ENCODE peak calls at places on chromosomes 13 and 19, in four cellular contexts. One of them, this sample, is unnamed. For H3K9me3, the result is how much of the 10 kb centered on the place peaks cover.

GRCh38 chr13:73945371-73945770 is 188.8 kb downstream of the KLF12 start:
- DNase-seq in GM23248: peak
- DNase-seq in endothelial cell of umbilical vein: no peak
- DNase-seq in fibroblast of lung: no peak
- DNase-seq in this sample: no peak

GRCh38 chr13:75368167-75368566 is 113.8 kb downstream of the TBC1D4 start:
- DNase-seq in GM23248: peak
- DNase-seq in endothelial cell of umbilical vein: peak
- DNase-seq in fibroblast of lung: peak
- DNase-seq in this sample: no peak

GRCh38 chr13:114135731-114136171 is 3.3 kb upstream of the RASA3 start:
- DNase-seq in GM23248: no peak
- DNase-seq in endothelial cell of umbilical vein: no peak
- DNase-seq in fibroblast of lung: peak
- DNase-seq in this sample: peak

GRCh38 chr13:114234645-114235421 is at the start of gene CDC16:
- DNase-seq in GM23248: peak
- DNase-seq in endothelial cell of umbilical vein: peak
- DNase-seq in fibroblast of lung: peak
- DNase-seq in this sample: peak

GRCh38 chr19:46426506-46427162 is 2.1 kb downstream of the PNMA8C start:
- DNase-seq in GM23248: peak
- DNase-seq in endothelial cell of umbilical vein: peak
- DNase-seq in fibroblast of lung: peak
- DNase-seq in this sample: peak

GRCh38 chr13:47306991-47307390 is 410.1 kb upstream of the HTR2A start:
- DNase-seq in GM23248: no peak
- DNase-seq in endothelial cell of umbilical vein: no peak
- DNase-seq in fibroblast of lung: no peak
- DNase-seq in this sample: no peak

GRCh38 chr13:101465877-101466276 is 13.4 kb downstream of the ITGBL1 start:
- DNase-seq in GM23248: peak
- DNase-seq in endothelial cell of umbilical vein: peak
- DNase-seq in fibroblast of lung: peak
- DNase-seq in this sample: no peak

GRCh38 chr13:114046447-114046846 is 72.6 kb upstream of the C13orf46 start:
- DNase-seq in GM23248: no peak
- DNase-seq in endothelial cell of umbilical vein: no peak
- DNase-seq in fibroblast of lung: no peak
- DNase-seq in this sample: no peak

GRCh38 chr13:30004204-30004603 is 153.8 kb upstream of the UBL3 start:
- DNase-seq in GM23248: peak
- DNase-seq in endothelial cell of umbilical vein: no peak
- DNase-seq in fibroblast of lung: no peak
- DNase-seq in this sample: no peak

GRCh38 chr19:35908010-35908441 is at the start of gene TYROBP:
- DNase-seq in GM23248: no peak
- DNase-seq in endothelial cell of umbilical vein: no peak
- DNase-seq in fibroblast of lung: no peak
- DNase-seq in this sample: peak

GRCh38 chr19:44530777-44531176 is 1.3 kb upstream of the CEACAM20 start:
- DNase-seq in GM23248: peak
- DNase-seq in endothelial cell of umbilical vein: peak
- DNase-seq in fibroblast of lung: peak
- DNase-seq in this sample: peak

GRCh38 chr13:28730762-28731161 is 12.0 kb upstream of the SLC46A3 start:
- DNase-seq in GM23248: no peak
- DNase-seq in endothelial cell of umbilical vein: no peak
- DNase-seq in fibroblast of lung: no peak
- DNase-seq in this sample: no peak

GRCh38 chr13:89287381-89287780 is 1616.2 kb downstream of the SLITRK5 start:
- DNase-seq in GM23248: no peak
- DNase-seq in endothelial cell of umbilical vein: no peak
- DNase-seq in fibroblast of lung: no peak
- DNase-seq in this sample: peak

GRCh38 chr13:18951412-18951811 is 230.2 kb downstream of the TUBA3C start:
- DNase-seq in GM23248: no peak
- DNase-seq in endothelial cell of umbilical vein: no peak
- DNase-seq in fibroblast of lung: no peak
- DNase-seq in this sample: peak

GRCh38 chr19:8334458-8335342 is 8.4 kb downstream of the KANK3 start:
- DNase-seq in GM23248: peak
- DNase-seq in endothelial cell of umbilical vein: peak
- DNase-seq in fibroblast of lung: peak
- DNase-seq in this sample: no peak

GRCh38 chr13:112245179-112245724 is 130.9 kb upstream of the SPACA7 start:
- DNase-seq in GM23248: no peak
- DNase-seq in endothelial cell of umbilical vein: no peak
- DNase-seq in fibroblast of lung: no peak
- DNase-seq in this sample: peak

GRCh38 chr13:73870970-73871935 is 263.0 kb downstream of the KLF12 start:
- DNase-seq in GM23248: peak
- DNase-seq in endothelial cell of umbilical vein: peak
- DNase-seq in fibroblast of lung: peak
- DNase-seq in this sample: peak

GRCh38 chr13:74641586-74641985 is 507.4 kb upstream of the KLF12 start:
- DNase-seq in GM23248: peak
- DNase-seq in endothelial cell of umbilical vein: no peak
- DNase-seq in fibroblast of lung: peak
- DNase-seq in this sample: no peak

GRCh38 chr19:58217607-58218391 is 10.9 kb upstream of the ZNF544 start:
- DNase-seq in GM23248: no peak
- DNase-seq in endothelial cell of umbilical vein: no peak
- DNase-seq in fibroblast of lung: no peak
- DNase-seq in this sample: no peak

GRCh38 chr19:58209577-58209976 is 19.1 kb upstream of the ZNF544 start:
- DNase-seq in GM23248: no peak
- DNase-seq in endothelial cell of umbilical vein: no peak
- DNase-seq in fibroblast of lung: no peak
- DNase-seq in this sample: no peak

GRCh38 chr19:58217069-58217481 is 11.6 kb upstream of the ZNF544 start:
- DNase-seq in GM23248: no peak
- DNase-seq in endothelial cell of umbilical vein: no peak
- DNase-seq in fibroblast of lung: no peak
- DNase-seq in this sample: no peak

GRCh38 chr19:58212336-58213074 is 16.2 kb upstream of the ZNF544 start:
- DNase-seq in GM23248: peak
- DNase-seq in endothelial cell of umbilical vein: no peak
- DNase-seq in fibroblast of lung: no peak
- DNase-seq in this sample: no peak

DNA sequence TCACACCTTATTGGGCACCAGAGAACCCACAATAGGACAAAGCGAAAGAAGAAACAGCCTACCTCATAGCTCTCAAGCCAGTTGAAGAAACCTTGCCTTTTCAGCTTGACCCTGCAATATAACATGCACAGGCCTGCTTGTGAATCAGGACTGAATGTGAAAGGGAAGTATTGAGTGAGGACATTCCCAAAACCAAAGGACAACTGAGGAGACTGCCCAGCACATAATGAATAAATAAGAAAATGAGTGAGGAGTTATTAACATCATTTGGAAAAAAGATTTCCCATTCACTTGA is 15.7 kb upstream of the ZNF544 start:
- DNase-seq in GM23248: no peak
- DNase-seq in endothelial cell of umbilical vein: no peak
- DNase-seq in fibroblast of lung: no peak
- DNase-seq in this sample: no peak
- H3K9me3 ChIP-seq in GM23248: under half
- H3K9me3 ChIP-seq in endothelial cell of umbilical vein: under half
- H3K9me3 ChIP-seq in fibroblast of lung: under half
- H3K9me3 ChIP-seq in this sample: half or more

GRCh38 chr19:16497042-16497441 is 848 bp downstream of the C19orf44 start:
- DNase-seq in GM23248: peak
- DNase-seq in endothelial cell of umbilical vein: no peak
- DNase-seq in fibroblast of lung: no peak
- DNase-seq in this sample: no peak
- H3K9ac ChIP-seq in GM23248: peak
- H3K9ac ChIP-seq in endothelial cell of umbilical vein: no peak
- H3K9ac ChIP-seq in fibroblast of lung: no peak
- H3K9ac ChIP-seq in this sample: no peak

GRCh38 chr19:23222998-23223652 is 27.1 kb downstream of the ZNF724 start:
- DNase-seq in GM23248: no peak
- DNase-seq in endothelial cell of umbilical vein: no peak
- DNase-seq in fibroblast of lung: no peak
- DNase-seq in this sample: no peak
- H3K9me3 ChIP-seq in GM23248: under half
- H3K9me3 ChIP-seq in endothelial cell of umbilical vein: under half
- H3K9me3 ChIP-seq in fibroblast of lung: under half
- H3K9me3 ChIP-seq in this sample: under half

GRCh38 chr19:4338441-4339350 is at the start of gene STAP2:
- DNase-seq in GM23248: no peak
- DNase-seq in endothelial cell of umbilical vein: peak
- DNase-seq in fibroblast of lung: no peak
- DNase-seq in this sample: peak
- H3K9ac ChIP-seq in GM23248: peak
- H3K9ac ChIP-seq in endothelial cell of umbilical vein: peak
- H3K9ac ChIP-seq in fibroblast of lung: peak
- H3K9ac ChIP-seq in this sample: peak

GRCh38 chr19:53652476-53652875 is 20.7 kb downstream of the DPRX start:
- DNase-seq in GM23248: no peak
- DNase-seq in endothelial cell of umbilical vein: no peak
- DNase-seq in fibroblast of lung: no peak
- DNase-seq in this sample: no peak
- H3K9me3 ChIP-seq in GM23248: under half
- H3K9me3 ChIP-seq in endothelial cell of umbilical vein: under half
- H3K9me3 ChIP-seq in fibroblast of lung: under half
- H3K9me3 ChIP-seq in this sample: under half

GRCh38 chr19:11887618-11888531 is at the start of gene ZNF69:
- DNase-seq in GM23248: peak
- DNase-seq in endothelial cell of umbilical vein: peak
- DNase-seq in fibroblast of lung: peak
- DNase-seq in this sample: peak
- H3K9ac ChIP-seq in GM23248: peak
- H3K9ac ChIP-seq in endothelial cell of umbilical vein: peak
- H3K9ac ChIP-seq in fibroblast of lung: peak
- H3K9ac ChIP-seq in this sample: peak